ENCODE peak calls at places on chromosome 11, in ten cellular contexts. Z, R, B, E, W, Y, P, J, A and F are unnamed samples.

GRCh38 chr11:28505216-28505615 is 397.0 kb downstream of the METTL15 start:
- DNase-seq in Z (no peak), R (no peak), B (no peak), E (no peak), W (no peak), Y (no peak), P (no peak), J (no peak), A (no peak), F (no peak)

GRCh38 chr11:61111786-61112517 is 9.7 kb downstream of the CD5 start:
- DNase-seq in Z (no peak), R (no peak), B (no peak), E (no peak), W (no peak), Y (no peak), P (no peak), J (no peak), A (no peak), F (no peak)

GRCh38 chr11:88175004-88175706 is at the start of gene RAB38:
- DNase-seq in Z (peak; percentile 11), R (peak; percentile 51), B (peak; percentile 58), E (no peak), W (peak; percentile 43), Y (peak; percentile 71), P (peak; percentile 89), J (peak; percentile 64), A (peak; percentile 42), F (peak; percentile 82)

GRCh38 chr11:46160100-46160499 is 38.8 kb upstream of the PHF21A start:
- DNase-seq in Z (no peak), R (no peak), B (no peak), E (no peak), W (no peak), Y (no peak), P (no peak), J (peak; percentile 28), A (no peak), F (no peak)

GRCh38 chr11:42410251-42410956 is 901.4 kb upstream of the API5 start:
- DNase-seq in Z (peak; percentile 11), R (no peak), B (no peak), E (no peak), W (peak; percentile 64), Y (no peak), P (no peak), J (no peak), A (no peak), F (no peak)

GRCh38 chr11:20770421-20770935 is 101.1 kb downstream of the NELL1 start:
- DNase-seq in Z (no peak), R (no peak), B (no peak), E (no peak), W (no peak), Y (no peak), P (no peak), J (no peak), A (no peak), F (no peak)

GRCh38 chr11:38791346-38791961 is 2193.4 kb upstream of the RAG2 start:
- DNase-seq in Z (peak; percentile 66), R (peak; percentile 47), B (no peak), E (peak; percentile 22), W (peak; percentile 61), Y (peak; percentile 42), P (no peak), J (no peak), A (no peak), F (no peak)

GRCh38 chr11:124442847-124443246 is 2.6 kb downstream of the OR8B8 start:
- DNase-seq in Z (no peak), R (no peak), B (no peak), E (no peak), W (no peak), Y (no peak), P (no peak), J (no peak), A (no peak), F (no peak)

GRCh38 chr11:114209343-114209742 is 86.9 kb upstream of the NNMT start:
- DNase-seq in Z (no peak), R (no peak), B (no peak), E (no peak), W (no peak), Y (no peak), P (no peak), J (no peak), A (no peak), F (no peak)

GRCh38 chr11:14275081-14275480 is 83.9 kb downstream of the RRAS2 start:
- DNase-seq in Z (no peak), R (no peak), B (no peak), E (no peak), W (peak; percentile 51), Y (no peak), P (no peak), J (no peak), A (no peak), F (no peak)

GRCh38 chr11:66743271-66743968 is 14.4 kb upstream of the SPTBN2 start:
- DNase-seq in Z (no peak), R (no peak), B (peak; percentile 87), E (peak; percentile 78), W (no peak), Y (peak; percentile 70), P (peak; percentile 89), J (peak; percentile 73), A (no peak), F (peak; percentile 96)

GRCh38 chr11:61908730-61909622 is 8.4 kb downstream of the RAB3IL1 start:
- DNase-seq in Z (no peak), R (peak; percentile 75), B (peak; percentile 39), E (no peak), W (no peak), Y (no peak), P (peak; percentile 75), J (no peak), A (peak; percentile 90), F (peak; percentile 62)

GRCh38 chr11:27898166-27898565 is 197.9 kb upstream of the BDNF start:
- DNase-seq in Z (no peak), R (no peak), B (no peak), E (no peak), W (no peak), Y (no peak), P (no peak), J (no peak), A (no peak), F (no peak)

GRCh38 chr11:8812438-8812837 is 98.6 kb upstream of the AKIP1 start:
- DNase-seq in Z (no peak), R (peak; percentile 73), B (no peak), E (no peak), W (peak; percentile 36), Y (peak; percentile 83), P (peak; percentile 91), J (peak; percentile 90), A (peak; percentile 36), F (no peak)
- TF ChIP-seq CTCF in Z (no peak), R (peak; percentile 3), B (no peak), E (no peak), W (no peak), Y (no peak), P (peak; percentile 4), J (no peak), A (no peak), F (no peak)

GRCh38 chr11:111942826-111943225 is 5.7 kb downstream of the DIXDC1 start:
- DNase-seq in Z (peak; percentile 35), R (no peak), B (no peak), E (no peak), W (peak; percentile 87), Y (no peak), P (no peak), J (no peak), A (no peak), F (no peak)

GRCh38 chr11:111944651-111945051 is 7.5 kb downstream of the DIXDC1 start:
- DNase-seq in Z (peak; percentile 89), R (no peak), B (no peak), E (no peak), W (peak; percentile 98), Y (no peak), P (no peak), J (no peak), A (no peak), F (no peak)

GRCh38 chr11:111945198-111945597 is 8.1 kb downstream of the DIXDC1 start:
- DNase-seq in Z (no peak), R (no peak), B (no peak), E (no peak), W (no peak), Y (no peak), P (no peak), J (no peak), A (no peak), F (no peak)

GRCh38 chr11:111941963-111942362 is 4.8 kb downstream of the DIXDC1 start:
- DNase-seq in Z (no peak), R (no peak), B (no peak), E (no peak), W (no peak), Y (no peak), P (no peak), J (no peak), A (no peak), F (peak; percentile 71)

GRCh38 chr11:111944139-111944538 is 7.0 kb downstream of the DIXDC1 start:
- DNase-seq in Z (peak; percentile 83), R (no peak), B (no peak), E (no peak), W (peak; percentile 81), Y (no peak), P (no peak), J (no peak), A (no peak), F (no peak)
- H3K27ac ChIP-seq in Z (peak overlapping the region; percentile 99), R (no peak overlapping the region), B (peak overlapping the region; percentile 50), E (peak overlapping the region; percentile 85), W (no peak overlapping the region), Y (no peak overlapping the region), P (no peak overlapping the region), J (peak overlapping the region; percentile 65), A (no peak overlapping the region), F (peak overlapping the region; percentile 97)

DNA sequence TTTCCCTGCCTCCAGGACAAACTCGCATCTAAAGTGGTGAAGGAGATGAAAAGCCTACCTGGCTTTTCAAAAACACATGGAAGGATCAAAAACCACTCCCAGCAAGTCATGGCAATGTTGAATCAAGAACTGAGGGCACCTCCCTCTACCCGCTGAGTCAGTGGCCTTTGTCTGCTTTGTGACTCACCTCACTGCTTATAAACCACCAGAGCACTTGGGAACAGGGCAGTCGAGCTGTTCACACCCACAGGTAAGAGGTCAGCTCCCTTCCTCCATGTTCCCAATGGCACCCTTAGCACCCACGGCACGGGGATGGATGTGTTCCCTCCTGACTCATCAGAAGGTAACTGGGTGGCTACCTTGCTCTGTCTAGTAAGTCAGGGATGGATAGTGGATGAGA is 21.7 kb downstream of the TENM4 start:
- DNase-seq in Z (peak; percentile 56), R (no peak), B (peak; percentile 63), E (peak; percentile 59), W (peak; percentile 87), Y (no peak), P (no peak), J (peak; percentile 60), A (no peak), F (peak; percentile 88)
- TF ChIP-seq CTCF in Z (no peak), R (no peak), B (no peak), E (no peak), W (no peak), Y (no peak), P (no peak), J (no peak), A (no peak), F (no peak)

DNA sequence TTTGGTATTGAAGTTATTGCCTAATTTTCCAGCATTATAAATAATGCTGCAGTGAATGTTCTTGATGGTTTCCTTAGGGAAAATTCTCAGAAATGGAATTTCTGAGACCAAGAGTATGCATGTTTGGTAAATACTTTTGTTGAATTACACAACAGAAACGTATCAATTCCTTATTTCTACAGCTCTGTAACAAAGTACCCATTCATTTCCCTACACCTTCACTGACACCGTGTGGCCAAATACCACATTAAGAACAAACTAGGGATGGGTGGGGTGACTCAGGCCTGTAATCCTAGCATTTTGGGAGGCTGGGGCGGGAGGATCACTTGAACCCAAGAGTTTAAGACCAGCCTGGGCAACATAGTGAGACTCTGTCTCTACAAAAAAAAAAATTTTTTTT is 21.8 kb downstream of the MCAM start:
- DNase-seq in Z (no peak), R (no peak), B (no peak), E (no peak), W (no peak), Y (no peak), P (no peak), J (no peak), A (no peak), F (no peak)
- H3K27ac ChIP-seq in Z (no peak overlapping the region), R (no peak overlapping the region), B (no peak overlapping the region), E (no peak overlapping the region), W (no peak overlapping the region), Y (no peak overlapping the region), P (no peak overlapping the region), J (no peak overlapping the region), A (no peak overlapping the region), F (no peak overlapping the region)